ENCODE peak calls at places on chromosomes 3 and 15, in six cellular contexts. V is psoas muscle, E is MM.1S, G is endothelial cell, O is lower lobe of right lung, W is GM06990. D is an unnamed sample.

GRCh38 chr3:142447308-142447851 is 457 bp downstream of the XRN1 start:
- DNase-seq in V (peak), E (peak), G (peak), O (peak), W (no peak), D (peak)

GRCh38 chr3:67381667-67382272 is 272.6 kb downstream of the SUCLG2 start:
- DNase-seq in V (no peak), E (no peak), G (peak), O (no peak), W (no peak), D (peak)

GRCh38 chr15:43274136-43274535 is 7.4 kb upstream of the TGM5 start:
- DNase-seq in V (peak), E (no peak), G (no peak), O (no peak), W (no peak), D (no peak)

GRCh38 chr3:149077638-149078037 is 8.7 kb downstream of the HLTF start:
- DNase-seq in V (no peak), E (no peak), G (no peak), O (no peak), W (no peak), D (no peak)

GRCh38 chr3:12405432-12406272 is 78.6 kb upstream of the TSEN2 start:
- DNase-seq in V (peak), E (no peak), G (no peak), O (peak), W (no peak), D (no peak)

GRCh38 chr15:32706704-32707103 is 11.1 kb upstream of the GREM1 start:
- DNase-seq in V (no peak), E (no peak), G (no peak), O (no peak), W (no peak), D (no peak)

GRCh38 chr3:157075693-157076420 is 84.1 kb downstream of the CCNL1 start:
- DNase-seq in V (no peak), E (no peak), G (no peak), O (no peak), W (no peak), D (no peak)

GRCh38 chr3:163863146-163863545 is 1215.2 kb downstream of the SI start:
- DNase-seq in V (no peak), E (no peak), G (no peak), O (no peak), W (no peak), D (no peak)

GRCh38 chr3:170809975-170810357 is 60.0 kb downstream of the RPL22L1 start:
- DNase-seq in V (no peak), E (no peak), G (no peak), O (no peak), W (no peak), D (no peak)

GRCh38 chr3:78887608-78888011 is 880.2 kb downstream of the ROBO1 start:
- DNase-seq in V (no peak), E (peak), G (no peak), O (no peak), W (no peak), D (no peak)

GRCh38 chr3:43581343-43581742 is 40.5 kb downstream of the ANO10 start:
- DNase-seq in V (no peak), E (no peak), G (no peak), O (no peak), W (no peak), D (no peak)

GRCh38 chr3:105933871-105934270 is 65.1 kb upstream of the CBLB start:
- DNase-seq in V (no peak), E (no peak), G (no peak), O (no peak), W (no peak), D (no peak)

GRCh38 chr3:170405101-170405500 is 13.6 kb upstream of the CLDN11 start:
- DNase-seq in V (no peak), E (no peak), G (no peak), O (no peak), W (no peak), D (no peak)

GRCh38 chr3:41881233-41881821 is 80.6 kb downstream of the ULK4 start:
- DNase-seq in V (no peak), E (peak), G (peak), O (no peak), W (no peak), D (peak)

GRCh38 chr3:50089603-50089945 is 855 bp downstream of the RBM5 start:
- DNase-seq in V (no peak), E (peak), G (no peak), O (no peak), W (no peak), D (no peak)

GRCh38 chr15:98745179-98745578 is 96.8 kb downstream of the IGF1R start:
- DNase-seq in V (no peak), E (no peak), G (no peak), O (no peak), W (no peak), D (no peak)

GRCh38 chr3:110318108-110318507 is 753.5 kb upstream of the NECTIN3 start:
- DNase-seq in V (no peak), E (no peak), G (no peak), O (no peak), W (no peak), D (no peak)

GRCh38 chr3:163878396-163878795 is 1199.9 kb downstream of the SI start:
- DNase-seq in V (no peak), E (no peak), G (no peak), O (no peak), W (no peak), D (no peak)

GRCh38 chr3:45929042-45929679 is 14.1 kb upstream of the CXCR6 start:
- DNase-seq in V (no peak), E (peak), G (peak), O (no peak), W (peak), D (peak)

GRCh38 chr3:17967953-17968352 is 225.5 kb upstream of the TBC1D5 start:
- DNase-seq in V (no peak), E (no peak), G (no peak), O (no peak), W (no peak), D (no peak)

GRCh38 chr15:67148196-67148701 is 82.8 kb downstream of the SMAD3 start:
- DNase-seq in V (no peak), E (no peak), G (no peak), O (no peak), W (no peak), D (no peak)

GRCh38 chr15:58115692-58116091 is 22.5 kb upstream of the AQP9 start:
- DNase-seq in V (no peak), E (no peak), G (no peak), O (no peak), W (no peak), D (no peak)

GRCh38 chr15:80527961-80528360 is 123.8 kb downstream of the ARNT2 start:
- DNase-seq in V (no peak), E (no peak), G (no peak), O (no peak), W (no peak), D (no peak)

GRCh38 chr15:92561754-92562153 is 93.8 kb downstream of the FAM174B start:
- DNase-seq in V (no peak), E (no peak), G (no peak), O (no peak), W (no peak), D (no peak)

GRCh38 chr3:77885381-77885780 is 845.5 kb downstream of the ROBO2 start:
- DNase-seq in V (no peak), E (no peak), G (no peak), O (no peak), W (no peak), D (no peak)

GRCh38 chr15:90296996-90297395 is 31.5 kb downstream of the NGRN start:
- DNase-seq in V (no peak), E (peak), G (no peak), O (no peak), W (no peak), D (no peak)

GRCh38 chr3:105365171-105365535 is 1.6 kb upstream of the ALCAM start:
- DNase-seq in V (no peak), E (no peak), G (no peak), O (no peak), W (no peak), D (no peak)

GRCh38 chr15:95148183-95148582 is 916.8 kb downstream of the MCTP2 start:
- DNase-seq in V (no peak), E (no peak), G (no peak), O (no peak), W (no peak), D (no peak)

GRCh38 chr3:178982138-178982537 is 89.5 kb downstream of the ZMAT3 start:
- DNase-seq in V (no peak), E (no peak), G (no peak), O (no peak), W (peak), D (peak)

GRCh38 chr3:100234364-100234763 is 26.4 kb upstream of the TBC1D23 start:
- DNase-seq in V (no peak), E (no peak), G (no peak), O (no peak), W (no peak), D (no peak)

GRCh38 chr3:130093741-130094391 is 12.2 kb downstream of the ALG1L2 start:
- DNase-seq in V (no peak), E (peak), G (no peak), O (peak), W (peak), D (peak)

GRCh38 chr3:99716463-99716995 is 78.1 kb downstream of the COL8A1 start:
- DNase-seq in V (no peak), E (peak), G (no peak), O (no peak), W (no peak), D (no peak)

GRCh38 chr15:85168642-85169173 is 187.1 kb downstream of the PDE8A start:
- DNase-seq in V (no peak), E (peak), G (peak), O (peak), W (peak), D (peak)

GRCh38 chr3:67018105-67018788 is 20.1 kb downstream of the KBTBD8 start:
- DNase-seq in V (no peak), E (no peak), G (no peak), O (peak), W (peak), D (no peak)

GRCh38 chr3:119524931-119525662 is 26.8 kb downstream of the TIMMDC1 start:
- DNase-seq in V (no peak), E (no peak), G (no peak), O (no peak), W (no peak), D (no peak)

GRCh38 chr15:48785712-48786111 is 25.2 kb downstream of the CEP152 start:
- DNase-seq in V (no peak), E (no peak), G (no peak), O (no peak), W (no peak), D (no peak)

GRCh38 chr3:193870376-193871092 is 265.4 kb upstream of the HES1 start:
- DNase-seq in V (no peak), E (no peak), G (no peak), O (no peak), W (no peak), D (no peak)

GRCh38 chr15:81268881-81269601 is 54.9 kb downstream of the STARD5 start:
- DNase-seq in V (no peak), E (no peak), G (no peak), O (no peak), W (no peak), D (no peak)

GRCh38 chr15:28178727-28179126 is 79.6 kb upstream of the OCA2 start:
- DNase-seq in V (no peak), E (no peak), G (no peak), O (no peak), W (no peak), D (no peak)
- TF ChIP-seq CTCF in V (no peak), E (no peak), G (no peak), O (no peak), W (no peak), D (no peak)

DNA sequence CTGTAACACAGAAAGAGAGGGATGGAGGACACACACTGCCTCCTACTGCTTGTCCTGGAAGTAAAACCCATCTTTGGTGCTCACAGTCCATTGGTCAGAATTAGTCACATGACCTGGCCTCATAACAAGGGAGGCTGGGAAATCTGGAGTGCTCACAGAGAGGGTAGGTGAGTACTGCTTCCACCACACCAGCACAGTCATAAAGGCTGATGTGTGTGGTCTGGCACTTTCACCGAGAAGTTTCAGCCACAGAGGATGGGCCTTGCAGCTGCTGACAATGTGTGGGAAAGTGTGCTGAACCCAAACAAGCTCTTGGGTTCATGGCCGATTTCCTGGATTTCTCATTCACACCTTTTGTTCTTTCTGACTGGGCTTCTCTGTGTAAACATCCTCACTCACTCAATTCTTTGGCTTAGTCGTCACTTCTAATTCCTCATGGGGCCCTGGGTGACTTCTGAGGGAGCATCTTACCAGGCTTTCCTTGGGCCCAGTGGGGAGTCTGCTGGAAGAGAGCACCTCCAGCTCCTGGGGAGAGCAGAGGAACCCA is 100.7 kb downstream of the ASB7 start:
- DNase-seq in V (no peak), E (peak), G (peak), O (no peak), W (peak), D (peak)
- TF ChIP-seq CTCF in V (no peak), E (no peak), G (no peak), O (no peak), W (no peak), D (no peak)

DNA sequence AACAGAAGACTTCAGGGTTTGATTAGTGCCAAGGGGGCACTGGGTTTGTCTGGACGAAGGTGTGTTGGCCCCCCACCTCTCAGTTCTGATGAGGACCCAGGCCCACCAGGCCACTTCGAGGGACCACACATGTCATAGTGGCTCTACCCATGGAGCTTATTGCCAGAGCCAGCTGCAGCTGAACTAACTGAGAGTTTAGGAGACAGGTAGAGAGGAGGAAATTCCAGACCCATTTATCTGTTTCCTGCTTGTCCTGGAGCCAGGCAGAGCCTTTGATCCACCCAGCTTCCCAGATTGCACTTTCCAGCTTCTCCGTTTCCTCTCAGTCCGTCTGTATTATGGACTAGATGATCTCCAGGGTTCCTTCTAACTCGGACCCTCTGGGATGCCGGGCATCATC is 20.9 kb downstream of the SLC24A1 start:
- DNase-seq in V (no peak), E (no peak), G (no peak), O (no peak), W (no peak), D (no peak)
- TF ChIP-seq CTCF in V (no peak), E (no peak), G (no peak), O (no peak), W (no peak), D (no peak)

GRCh38 chr3:25469609-25470008 is 41.5 kb downstream of the RARB start:
- DNase-seq in V (peak), E (no peak), G (no peak), O (no peak), W (no peak), D (no peak)

GRCh38 chr3:25471081-25471768 is 43.2 kb downstream of the RARB start:
- DNase-seq in V (no peak), E (no peak), G (no peak), O (no peak), W (no peak), D (no peak)

GRCh38 chr3:25472153-25472552 is 44.1 kb downstream of the RARB start:
- DNase-seq in V (no peak), E (no peak), G (no peak), O (no peak), W (no peak), D (no peak)

GRCh38 chr3:25465266-25465860 is 37.3 kb downstream of the RARB start:
- DNase-seq in V (no peak), E (no peak), G (no peak), O (no peak), W (no peak), D (no peak)

GRCh38 chr3:25468866-25469319 is 40.8 kb downstream of the RARB start:
- DNase-seq in V (peak), E (no peak), G (no peak), O (no peak), W (no peak), D (no peak)
- TF ChIP-seq CTCF in V (peak), E (no peak), G (no peak), O (peak), W (no peak), D (no peak)

DNA sequence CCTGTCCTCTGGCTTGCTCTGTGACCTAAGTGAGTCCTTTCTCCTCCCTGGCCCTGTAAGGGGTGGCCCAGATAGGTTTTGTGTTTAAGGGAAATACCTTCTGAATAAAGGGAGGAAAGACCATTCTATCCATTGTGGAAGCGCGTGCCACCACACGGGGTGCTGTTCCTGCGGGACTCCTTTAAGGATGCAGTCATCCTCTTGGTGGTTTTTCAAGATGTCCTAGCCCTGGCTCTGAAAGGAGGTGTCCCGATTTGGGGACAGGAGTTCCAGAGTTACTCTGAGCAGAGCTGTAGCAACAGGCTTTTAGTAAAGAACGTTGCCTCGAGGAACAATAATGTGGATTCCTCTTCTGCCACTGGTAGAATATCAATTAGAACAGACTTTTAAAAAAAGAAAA is 9.6 kb downstream of the SLC6A6 start:
- DNase-seq in V (no peak), E (no peak), G (no peak), O (no peak), W (no peak), D (no peak)
- TF ChIP-seq CTCF in V (no peak), E (no peak), G (no peak), O (no peak), W (no peak), D (no peak)

GRCh38 chr3:94115482-94115881 is 52.6 kb downstream of the NSUN3 start:
- DNase-seq in V (no peak), E (peak), G (peak), O (no peak), W (no peak), D (no peak)
- TF ChIP-seq CTCF in V (no peak), E (peak), G (no peak), O (peak), W (no peak), D (no peak)

GRCh38 chr3:40714771-40715170 is 190.0 kb downstream of the ZNF621 start:
- DNase-seq in V (no peak), E (no peak), G (no peak), O (no peak), W (no peak), D (no peak)
- TF ChIP-seq CTCF in V (no peak), E (no peak), G (no peak), O (no peak), W (no peak), D (no peak)

DNA sequence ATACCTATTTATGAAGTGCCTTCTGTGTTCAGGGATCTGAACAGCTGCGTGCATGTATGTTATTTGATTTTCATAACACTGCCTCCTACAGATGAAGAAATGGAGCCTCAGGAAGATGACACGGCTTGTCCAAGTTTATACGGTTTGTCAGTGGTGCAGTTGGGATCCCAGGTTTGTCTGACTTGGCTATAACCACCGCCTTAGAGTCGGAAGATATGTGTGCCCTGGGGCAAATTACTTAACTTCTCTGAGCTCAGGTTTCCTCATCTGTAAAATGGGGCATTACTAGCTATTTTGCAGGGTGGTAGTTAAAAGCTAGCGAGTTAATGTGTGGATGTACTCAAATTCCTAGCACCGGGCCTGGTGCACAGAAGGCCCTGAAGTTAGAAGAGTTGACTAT is 54.1 kb upstream of the ANP32A start:
- DNase-seq in V (no peak), E (no peak), G (no peak), O (no peak), W (no peak), D (no peak)
- TF ChIP-seq CTCF in V (no peak), E (no peak), G (no peak), O (no peak), W (no peak), D (no peak)